ENCODE peak calls at places on chromosomes 11 and 22, in eight cellular contexts. S is uterus, F is K562, B is heart left ventricle, V is tibial nerve, O is spleen, Q is breast epithelium, W is HCT116. P is an unnamed sample.

GRCh38 chr11:86990520-86990919 is 35.3 kb upstream of the FZD4 start:
- DNase-seq in Q (no peak), S (no peak), V (no peak), B (no peak), F (no peak), W (peak; percentile 22), O (no peak), P (no peak)

GRCh38 chr11:68031136-68031459 is 617 bp downstream of the NDUFS8 start:
- DNase-seq in W (no peak), S (no peak), O (no peak), V (no peak), B (no peak), F (no peak), Q (no peak), P (no peak)

GRCh38 chr11:30260813-30261212 is 30.0 kb downstream of the FSHB start:
- DNase-seq in F (no peak), O (no peak), S (no peak), W (no peak), B (no peak), Q (no peak), V (no peak), P (no peak)

GRCh38 chr11:72721689-72722049 is 30.5 kb downstream of the ARAP1 start:
- DNase-seq in V (no peak), S (no peak), B (no peak), F (no peak), Q (peak; percentile 62), W (no peak), O (peak; percentile 88), P (no peak)

GRCh38 chr11:6911946-6912345 is 8.9 kb upstream of the OR2D3 start:
- DNase-seq in O (no peak), W (no peak), B (no peak), F (no peak), V (no peak), S (no peak), Q (no peak), P (no peak)

GRCh38 chr11:1296287-1296686 is 13.1 kb downstream of the TOLLIP start:
- DNase-seq in W (no peak), F (no peak), S (peak; percentile 11), B (no peak), V (no peak), O (peak; percentile 62), Q (no peak), P (no peak)

GRCh38 chr11:106231591-106231990 is 154.1 kb downstream of the AASDHPPT start:
- DNase-seq in V (no peak), B (no peak), F (no peak), S (no peak), W (no peak), Q (no peak), O (no peak), P (no peak)

GRCh38 chr22:27004434-27004833 is 347.0 kb downstream of the MIAT start:
- DNase-seq in F (peak; percentile 33), W (no peak), V (no peak), O (no peak), Q (no peak), S (no peak), B (no peak), P (no peak)

GRCh38 chr11:105024394-105024793 is 1.4 kb upstream of the CASP5 start:
- DNase-seq in W (no peak), F (no peak), S (no peak), B (no peak), O (no peak), Q (no peak), V (no peak), P (no peak)

GRCh38 chr11:14357843-14358728 is 897 bp downstream of the RRAS2 start:
- DNase-seq in B (peak; percentile 44), O (peak; percentile 86), F (peak; percentile 75), W (peak; percentile 37), Q (peak; percentile 40), V (no peak), S (peak; percentile 45), P (peak; percentile 53)

GRCh38 chr11:14360976-14361375 is 2.0 kb upstream of the RRAS2 start:
- DNase-seq in S (no peak), V (no peak), F (no peak), W (no peak), Q (no peak), B (no peak), O (no peak), P (no peak)

GRCh38 chr11:14361951-14362350 is 3.0 kb upstream of the RRAS2 start:
- DNase-seq in V (no peak), B (no peak), W (no peak), F (no peak), Q (no peak), S (no peak), O (no peak), P (no peak)

GRCh38 chr11:14358729-14359439 is at the start of gene RRAS2:
- DNase-seq in Q (peak; percentile 56), S (peak; percentile 69), V (peak; percentile 52), F (peak; percentile 84), B (peak; percentile 75), W (peak; percentile 33), O (peak; percentile 94), P (peak; percentile 77)

GRCh38 chr11:14359573-14360031 is 619 bp upstream of the RRAS2 start:
- DNase-seq in S (no peak), F (no peak), Q (no peak), V (no peak), B (no peak), W (no peak), O (no peak), P (no peak)
- H3K4me3 ChIP-seq in S (no peak overlapping the region), F (peak overlapping the region; percentile 94), Q (peak overlapping the region; percentile 71), V (peak overlapping the region; percentile 93), B (no peak overlapping the region), W (peak overlapping the region; percentile 80), O (peak overlapping the region; percentile 75), P (peak overlapping the region; percentile 76)

DNA sequence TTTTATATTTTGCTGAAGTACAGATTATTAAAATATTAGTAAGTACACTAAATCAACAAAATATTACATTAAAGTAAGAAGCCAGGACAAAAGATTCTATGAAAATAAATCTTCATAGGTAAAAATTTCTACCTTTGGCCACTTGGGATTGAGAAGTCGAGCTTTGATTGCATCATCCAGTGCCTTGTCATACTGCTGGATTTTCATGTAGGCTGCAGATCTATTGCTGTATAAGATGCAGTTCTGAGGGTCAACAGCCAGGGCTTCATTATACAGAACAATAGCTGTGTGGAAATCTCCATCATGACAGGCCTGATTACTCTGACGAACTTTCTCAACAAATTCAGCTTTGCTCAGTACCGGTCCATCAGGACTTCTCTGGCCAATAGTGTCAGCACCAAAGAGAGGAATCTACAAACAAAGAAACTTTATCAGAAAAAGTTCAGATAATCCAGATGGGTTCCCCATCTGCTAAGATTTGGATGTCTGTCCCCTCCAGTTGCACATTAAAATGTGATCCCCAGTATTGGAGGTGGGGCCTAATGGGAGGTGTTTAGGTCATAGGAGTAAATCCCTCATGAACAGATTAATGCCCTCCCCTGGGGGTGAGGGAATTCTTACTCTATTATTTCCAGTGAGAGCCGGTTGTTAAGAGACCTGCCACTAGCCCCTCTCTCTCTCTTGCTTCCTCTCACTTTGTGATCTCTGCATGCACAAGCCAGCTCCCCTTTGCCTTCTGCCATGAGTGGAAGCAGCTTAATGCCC is 50.0 kb downstream of the TTC28 start:
- DNase-seq in S (no peak), W (peak; percentile 19), Q (no peak), O (no peak), F (no peak), B (no peak), V (no peak), P (no peak)
- TF ChIP-seq POLR2A in S (no peak), W (no peak), Q (no peak), O (no peak), F (no peak), B (no peak), V (no peak), P (no peak)

GRCh38 chr22:42522546-42522945 is 3.0 kb upstream of the RRP7A start:
- DNase-seq in W (no peak), F (no peak), V (no peak), S (no peak), O (no peak), B (no peak), Q (no peak), P (no peak)

GRCh38 chr22:42519544-42520237 is at the start of gene RRP7A:
- DNase-seq in O (peak; percentile 96), B (peak; percentile 89), S (peak; percentile 75), V (peak; percentile 74), Q (peak; percentile 55), W (no peak), F (peak; percentile 72), P (peak; percentile 37)

GRCh38 chr22:42515896-42516295 is 3.7 kb downstream of the RRP7A start:
- DNase-seq in V (no peak), W (no peak), Q (no peak), S (no peak), F (no peak), B (no peak), O (no peak), P (no peak)

DNA sequence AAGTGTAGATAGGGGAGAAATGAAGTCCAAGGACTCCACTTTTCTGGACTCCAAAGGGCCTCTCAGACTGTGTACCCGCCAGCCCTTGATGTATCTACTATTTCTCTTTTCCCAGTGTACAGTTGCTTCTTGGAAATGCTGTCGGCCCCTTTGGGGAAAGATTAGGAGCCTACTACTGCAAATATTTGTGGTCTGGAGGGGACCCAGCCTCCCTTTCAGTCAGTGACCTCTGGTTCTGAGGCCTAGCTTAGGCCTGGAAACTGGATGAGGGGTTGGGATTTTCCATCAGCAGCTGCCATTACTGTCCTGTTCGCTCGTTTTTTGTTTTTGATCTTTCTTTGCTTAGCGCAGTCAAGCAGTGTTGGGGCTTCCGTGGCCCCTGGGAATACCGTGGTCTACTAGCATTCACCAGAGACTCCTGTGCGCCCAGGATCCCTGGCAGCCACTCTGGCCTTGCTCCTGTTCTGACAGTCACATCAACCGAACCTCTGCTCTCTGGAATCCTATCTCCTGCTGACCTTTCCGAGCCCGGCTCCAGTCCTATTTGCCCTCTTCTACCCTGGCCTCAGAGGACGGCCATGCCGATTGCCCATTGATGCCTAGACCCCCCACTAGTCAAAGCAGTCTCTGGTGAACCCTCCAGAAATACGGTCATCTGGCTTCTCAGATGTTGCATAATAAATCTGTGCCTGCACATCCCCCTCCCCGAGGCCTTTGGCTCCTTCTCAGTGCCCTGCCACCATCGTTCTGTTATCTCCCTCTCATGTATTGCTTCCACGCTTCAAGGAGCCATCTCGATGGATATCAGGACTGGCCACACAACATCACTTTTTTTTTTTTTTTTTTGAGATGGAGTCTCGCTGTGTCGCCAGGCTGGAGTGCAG is 1.3 kb upstream of the RRP7A start:
- DNase-seq in B (no peak), Q (no peak), W (no peak), V (peak; percentile 33), O (no peak), S (no peak), F (no peak), P (no peak)
- H3K4me1 ChIP-seq in B (peaks cover 10% of the 10 kb centered on the region), Q (no peaks in the 10 kb centered on the region), W (peaks cover 7% of the 10 kb centered on the region), V (no peaks in the 10 kb centered on the region), O (peaks cover 28% of the 10 kb centered on the region), S (no peaks in the 10 kb centered on the region), F (peaks cover 4% of the 10 kb centered on the region), P (peaks cover 6% of the 10 kb centered on the region)

DNA sequence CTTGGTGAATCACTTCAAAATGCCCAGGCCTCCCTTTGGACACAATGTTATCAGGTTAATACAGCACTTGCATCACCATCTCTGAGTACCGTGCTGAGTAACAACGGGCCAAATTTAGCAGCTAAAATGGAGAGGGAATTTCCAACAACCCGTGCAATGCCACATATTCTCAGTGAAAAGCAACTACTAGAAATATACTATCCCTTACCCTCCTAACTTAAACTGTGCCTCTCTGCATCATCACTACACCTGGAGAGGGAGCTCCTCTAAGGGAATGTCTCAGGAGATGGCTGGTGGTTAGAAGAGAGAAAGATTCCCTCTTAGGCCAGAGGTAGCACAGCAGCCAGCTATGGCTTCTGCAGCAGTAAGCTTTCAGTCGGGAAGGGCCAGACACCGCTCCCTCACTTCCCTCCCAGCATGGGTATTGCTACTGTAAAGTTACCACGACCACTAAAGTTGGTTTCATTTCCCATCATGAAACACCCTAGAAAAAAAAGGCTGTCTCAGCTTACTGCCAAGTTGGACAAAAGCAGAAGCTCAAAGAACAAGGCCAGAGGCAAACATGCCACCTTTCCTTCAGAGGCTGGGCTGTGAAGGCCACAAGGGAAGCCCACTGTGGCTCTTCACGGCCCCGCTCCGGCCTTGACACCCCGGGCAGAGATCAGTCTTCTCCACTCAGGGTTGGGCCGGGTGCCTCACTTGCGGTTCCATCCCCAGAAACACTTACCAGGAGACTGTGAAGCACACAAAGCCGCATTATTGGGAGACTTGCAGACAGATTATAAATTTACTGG is 3.9 kb downstream of the MAML2 start:
- DNase-seq in W (no peak), S (no peak), V (peak; percentile 33), Q (peak; percentile 39), B (peak; percentile 54), F (no peak), O (peak; percentile 85), P (no peak)
- H3K4me3 ChIP-seq in W (no peak overlapping the region), S (peak overlapping the region; percentile 21), V (peak overlapping the region; percentile 70), Q (peak overlapping the region; percentile 62), B (peak overlapping the region; percentile 3), F (peak overlapping the region; percentile 70), O (peak overlapping the region; percentile 71), P (peak overlapping the region; percentile 79)

P was measured in gastrocnemius medialis.